ENCODE peak calls at places on chromosomes 2 and 18, in seven cellular contexts. I is HCT116, O is H1, E is GM12878, W is HepG2, S is K562, K is SK-N-SH. Y is an unnamed sample.

GRCh38 chr2:215505044-215505786 is 69.3 kb upstream of the FN1 start:
- DNase-seq in I (no peak), O (no peak), E (no peak), W (peak), S (peak), K (no peak), Y (no peak)

GRCh38 chr2:203532957-203533695 is 2.0 kb downstream of the RAPH1 start:
- DNase-seq in I (no peak), O (no peak), E (no peak), W (peak), S (no peak), K (peak), Y (no peak)

GRCh38 chr2:234661146-234661545 is 164.3 kb upstream of the ARL4C start:
- DNase-seq in I (no peak), O (peak), E (no peak), W (no peak), S (no peak), K (no peak), Y (no peak)

GRCh38 chr2:119826370-119826961 is 66.7 kb downstream of the PTPN4 start:
- DNase-seq in I (no peak), O (no peak), E (no peak), W (peak), S (peak), K (peak), Y (peak)

GRCh38 chr2:56014075-56014730 is 90.6 kb upstream of the EFEMP1 start:
- DNase-seq in I (no peak), O (no peak), E (no peak), W (no peak), S (no peak), K (no peak), Y (no peak)

GRCh38 chr2:230905448-230906430 is 19.3 kb downstream of the GPR55 start:
- DNase-seq in I (peak), O (no peak), E (no peak), W (peak), S (peak), K (no peak), Y (no peak)

GRCh38 chr2:227613272-227613660 is 1.4 kb downstream of the SCYGR3 start:
- DNase-seq in I (no peak), O (no peak), E (no peak), W (no peak), S (no peak), K (no peak), Y (no peak)

GRCh38 chr18:59459352-59460059 is 100.4 kb upstream of the LMAN1 start:
- DNase-seq in I (peak), O (no peak), E (no peak), W (peak), S (peak), K (peak), Y (peak)

GRCh38 chr2:42132966-42133641 is 36.0 kb upstream of the EML4 start:
- DNase-seq in I (peak), O (peak), E (peak), W (peak), S (peak), K (peak), Y (peak)
- TF ChIP-seq JUND in I (peak), O (peak), E (no peak), W (peak), S (peak), K (peak), Y (peak)

DNA sequence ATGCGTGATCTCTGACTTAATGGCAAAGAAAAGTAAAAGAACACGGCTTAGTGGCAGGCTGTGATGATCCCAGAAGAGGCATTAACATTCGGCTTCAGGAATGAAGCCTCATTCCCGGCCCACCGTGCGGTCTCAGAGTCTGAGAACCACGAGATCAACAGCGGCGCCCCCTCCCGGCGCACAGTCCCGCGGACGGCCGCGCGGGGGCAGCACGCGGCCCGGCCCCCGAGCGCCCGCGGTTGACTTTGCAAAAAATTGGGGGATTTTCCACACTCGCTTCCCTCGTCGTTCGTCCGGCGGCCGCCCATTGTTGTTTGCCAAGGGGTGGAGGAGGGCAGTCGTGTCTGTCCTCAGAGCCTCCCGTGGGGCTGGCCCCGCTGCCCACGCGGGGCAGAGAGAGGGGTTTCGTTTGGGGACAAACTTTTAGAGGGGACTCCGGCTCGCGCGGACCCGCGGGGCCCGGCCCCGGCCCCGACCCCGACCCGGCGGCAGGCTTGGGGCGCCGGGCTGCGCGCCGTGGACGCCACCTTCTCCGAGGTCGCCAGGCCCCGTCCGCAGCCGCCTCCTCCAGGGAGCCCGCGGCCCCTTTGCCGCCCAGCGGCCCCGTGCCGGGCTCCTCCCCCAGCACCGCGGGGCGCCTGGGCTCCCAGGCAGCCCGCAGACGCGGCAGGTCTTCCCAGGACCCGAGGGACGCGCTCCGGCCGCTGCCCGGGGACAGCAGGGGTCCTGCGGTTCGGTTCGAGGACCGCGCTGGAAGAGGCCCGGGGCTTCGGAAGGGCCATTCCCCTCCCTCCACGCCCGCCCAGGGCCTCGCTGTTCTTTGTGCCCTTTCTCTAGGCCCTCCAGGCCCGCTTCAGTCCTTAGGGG is 3.3 kb upstream of the HS6ST1 start:
- DNase-seq in I (peak), O (peak), E (no peak), W (peak), S (peak), K (peak), Y (peak)
- TF ChIP-seq JUND in I (no peak), O (no peak), E (peak), W (no peak), S (no peak), K (no peak), Y (no peak)

GRCh38 chr18:9871244-9871746 is 14.5 kb upstream of the TXNDC2 start:
- DNase-seq in I (no peak), O (no peak), E (no peak), W (no peak), S (no peak), K (no peak), Y (no peak)

GRCh38 chr18:9867454-9867732 is 18.4 kb upstream of the TXNDC2 start:
- DNase-seq in I (no peak), O (no peak), E (no peak), W (no peak), S (no peak), K (no peak), Y (no peak)

GRCh38 chr18:9869713-9870430 is 15.9 kb upstream of the TXNDC2 start:
- DNase-seq in I (peak), O (no peak), E (peak), W (peak), S (peak), K (peak), Y (no peak)

GRCh38 chr18:9870431-9871023 is 15.2 kb upstream of the TXNDC2 start:
- DNase-seq in I (no peak), O (no peak), E (no peak), W (no peak), S (no peak), K (no peak), Y (peak)

GRCh38 chr18:9868857-9869712 is 16.7 kb upstream of the TXNDC2 start:
- DNase-seq in I (no peak), O (no peak), E (no peak), W (no peak), S (no peak), K (peak), Y (no peak)
- TF ChIP-seq JUND in I (no peak), O (no peak), E (no peak), W (no peak), S (no peak), K (no peak), Y (no peak)

DNA sequence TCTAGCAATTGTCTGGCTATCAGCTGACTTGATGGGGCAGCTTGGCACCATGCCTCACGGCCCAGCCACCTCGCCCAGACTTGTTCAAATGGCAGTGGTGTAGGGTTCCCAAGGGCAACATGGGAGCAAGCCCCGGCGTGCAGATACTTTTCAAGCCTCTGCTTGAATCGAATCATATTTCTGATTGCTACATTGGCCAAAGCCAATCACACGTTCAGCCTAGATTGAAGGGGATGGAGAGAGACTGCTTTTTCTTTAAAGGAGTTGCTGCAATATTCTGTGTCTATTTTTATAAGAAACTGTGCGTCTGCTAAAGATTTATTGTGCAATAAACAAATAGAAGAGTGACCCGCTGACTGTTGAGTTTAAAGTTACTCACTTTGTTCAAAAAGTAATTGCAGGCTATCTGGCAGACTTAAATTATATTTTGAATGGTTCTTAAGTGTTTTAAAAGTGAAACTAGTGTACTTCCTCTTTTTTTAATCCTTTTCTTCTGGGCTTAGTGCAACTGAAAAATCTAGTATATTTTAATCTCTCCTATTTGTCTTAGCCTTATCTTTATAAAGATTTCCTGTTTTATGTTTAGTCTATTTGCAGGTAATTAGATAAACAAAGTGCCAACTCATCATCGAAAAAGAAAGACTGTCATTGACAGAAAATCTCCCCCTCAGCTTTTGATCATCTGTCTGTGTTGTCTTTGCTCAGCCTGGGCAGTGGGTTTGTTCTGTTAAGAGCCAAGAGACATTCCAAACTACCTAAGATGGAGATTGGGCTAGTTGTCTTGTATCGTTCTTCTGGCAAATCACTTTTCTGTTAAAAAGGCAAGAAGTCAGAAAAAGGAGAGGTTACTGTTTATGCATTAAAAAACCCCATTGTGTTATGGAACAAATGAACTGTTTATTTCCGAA is 156.1 kb downstream of the TPGS2 start:
- DNase-seq in I (no peak), O (no peak), E (no peak), W (no peak), S (no peak), K (no peak), Y (no peak)
- TF ChIP-seq JUND in I (no peak), O (no peak), E (no peak), W (no peak), S (no peak), K (no peak), Y (no peak)

DNA sequence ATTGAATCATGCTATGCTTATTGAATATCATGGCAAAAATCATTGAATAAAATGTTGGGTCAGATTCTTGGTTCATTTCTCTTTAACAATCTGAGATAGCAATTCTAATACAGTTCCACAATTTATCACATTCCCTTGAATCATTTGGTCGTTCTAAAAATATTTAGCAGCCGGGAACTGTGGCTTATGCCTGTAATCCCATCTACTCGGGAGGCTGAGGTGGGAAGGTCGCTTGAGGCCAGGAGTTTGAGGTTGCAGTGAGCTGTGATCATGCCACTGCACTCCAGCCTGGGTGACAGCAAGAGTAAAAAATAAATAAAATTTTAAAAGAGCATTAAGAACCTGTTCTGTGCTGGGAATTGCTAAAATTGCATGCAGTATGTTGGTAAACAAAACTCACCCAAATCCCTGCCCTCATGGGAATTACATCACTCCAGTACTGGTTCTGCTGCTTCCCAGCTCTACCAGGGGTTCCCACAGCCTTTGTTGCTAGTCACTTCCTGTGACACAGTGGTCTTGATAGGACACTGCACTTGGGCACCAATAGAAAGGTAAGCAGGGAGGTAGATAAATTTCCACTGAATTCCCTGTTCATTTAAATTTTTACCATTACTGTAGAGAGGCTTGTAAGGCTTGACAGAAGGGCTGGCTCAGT is 200.4 kb downstream of the CTNNA2 start:
- DNase-seq in I (no peak), O (no peak), E (no peak), W (no peak), S (no peak), K (no peak), Y (no peak)
- TF ChIP-seq JUND in I (no peak), O (no peak), E (no peak), W (no peak), S (no peak), K (no peak), Y (no peak)

GRCh38 chr18:70288171-70288850 is 534 bp upstream of the SOCS6 start:
- DNase-seq in I (no peak), O (peak), E (no peak), W (peak), S (no peak), K (no peak), Y (peak)
- TF ChIP-seq JUND in I (no peak), O (no peak), E (no peak), W (no peak), S (no peak), K (no peak), Y (no peak)

GRCh38 chr2:238947920-238948710 is 100.2 kb downstream of the TWIST2 start:
- DNase-seq in I (peak), O (peak), E (no peak), W (peak), S (no peak), K (no peak), Y (no peak)
- TF ChIP-seq JUND in I (peak), O (no peak), E (no peak), W (no peak), S (no peak), K (peak), Y (no peak)

GRCh38 chr18:58005885-58006523 is 38.0 kb upstream of the NEDD4L start:
- DNase-seq in I (peak), O (no peak), E (no peak), W (no peak), S (no peak), K (no peak), Y (no peak)
- TF ChIP-seq JUND in I (peak), O (no peak), E (no peak), W (no peak), S (no peak), K (no peak), Y (no peak)

GRCh38 chr2:181371195-181371594 is 86.0 kb upstream of the ITGA4 start:
- DNase-seq in I (no peak), O (no peak), E (no peak), W (no peak), S (no peak), K (no peak), Y (no peak)
- TF ChIP-seq JUND in I (no peak), O (no peak), E (no peak), W (no peak), S (no peak), K (no peak), Y (no peak)

GRCh38 chr18:490024-490366 is 10.5 kb downstream of the COLEC12 start:
- DNase-seq in I (no peak), O (no peak), E (no peak), W (no peak), S (no peak), K (no peak), Y (no peak)

GRCh38 chr18:487371-487770 is 13.1 kb downstream of the COLEC12 start:
- DNase-seq in I (no peak), O (no peak), E (no peak), W (peak), S (no peak), K (no peak), Y (no peak)

GRCh38 chr18:486929-487328 is 13.6 kb downstream of the COLEC12 start:
- DNase-seq in I (no peak), O (no peak), E (no peak), W (no peak), S (no peak), K (no peak), Y (no peak)

GRCh38 chr18:490624-491023 is 9.9 kb downstream of the COLEC12 start:
- DNase-seq in I (no peak), O (no peak), E (no peak), W (no peak), S (no peak), K (no peak), Y (no peak)

GRCh38 chr18:489244-490023 is 11.1 kb downstream of the COLEC12 start:
- DNase-seq in I (no peak), O (no peak), E (no peak), W (no peak), S (no peak), K (no peak), Y (no peak)
- TF ChIP-seq JUND in I (no peak), O (no peak), E (no peak), W (no peak), S (no peak), K (peak), Y (no peak)